ENCODE peak calls at places on chromosomes 1 and 21, in seven cellular contexts. One of them, this sample, is unnamed.

GRCh38 chr21:37532868-37533780 is 166.6 kb downstream of the DYRK1A start:
- DNase-seq in mammary epithelial cell: peak; percentile 96
- DNase-seq in GM12878: no peak
- DNase-seq in astrocyte: peak; percentile 70
- DNase-seq in fibroblast of lung: peak; percentile 29
- DNase-seq in PC-9: peak; percentile 82
- DNase-seq in neuronal stem cell: no peak
- DNase-seq in this sample: peak; percentile 52

GRCh38 chr1:156926175-156926574 is 5.7 kb downstream of the LRRC71 start:
- DNase-seq in PC-9: peak; percentile 86
- DNase-seq in GM12878: no peak
- DNase-seq in astrocyte: peak; percentile 70
- DNase-seq in fibroblast of lung: peak; percentile 46
- DNase-seq in neuronal stem cell: no peak
- DNase-seq in mammary epithelial cell: peak; percentile 85
- DNase-seq in this sample: peak; percentile 84

GRCh38 chr21:33674226-33674625 is 31.9 kb downstream of the ITSN1 start:
- DNase-seq in neuronal stem cell: no peak
- DNase-seq in fibroblast of lung: no peak
- DNase-seq in PC-9: no peak
- DNase-seq in mammary epithelial cell: no peak
- DNase-seq in GM12878: no peak
- DNase-seq in astrocyte: no peak
- DNase-seq in this sample: no peak

GRCh38 chr1:192967901-192968300 is 91.3 kb downstream of the UCHL5 start:
- DNase-seq in GM12878: no peak
- DNase-seq in PC-9: no peak
- DNase-seq in astrocyte: no peak
- DNase-seq in neuronal stem cell: no peak
- DNase-seq in fibroblast of lung: no peak
- DNase-seq in mammary epithelial cell: no peak
- DNase-seq in this sample: no peak

GRCh38 chr1:234393190-234393589 is 19.9 kb downstream of the COA6 start:
- DNase-seq in fibroblast of lung: no peak
- DNase-seq in PC-9: no peak
- DNase-seq in neuronal stem cell: no peak
- DNase-seq in GM12878: no peak
- DNase-seq in mammary epithelial cell: peak; percentile 34
- DNase-seq in astrocyte: no peak
- DNase-seq in this sample: no peak

GRCh38 chr1:4447778-4448360 is 206.5 kb upstream of the AJAP1 start:
- DNase-seq in fibroblast of lung: no peak
- DNase-seq in PC-9: no peak
- DNase-seq in GM12878: no peak
- DNase-seq in mammary epithelial cell: no peak
- DNase-seq in astrocyte: no peak
- DNase-seq in neuronal stem cell: peak; percentile 15
- DNase-seq in this sample: no peak

GRCh38 chr1:161020573-161021167 is at the start of gene F11R:
- DNase-seq in neuronal stem cell: peak; percentile 35
- DNase-seq in PC-9: peak; percentile 55
- DNase-seq in astrocyte: no peak
- DNase-seq in fibroblast of lung: no peak
- DNase-seq in mammary epithelial cell: peak; percentile 87
- DNase-seq in GM12878: no peak
- DNase-seq in this sample: peak; percentile 85

GRCh38 chr1:51945591-51945990 is 44.9 kb downstream of the RAB3B start:
- DNase-seq in fibroblast of lung: peak; percentile 68
- DNase-seq in neuronal stem cell: no peak
- DNase-seq in mammary epithelial cell: no peak
- DNase-seq in PC-9: no peak
- DNase-seq in astrocyte: peak; percentile 42
- DNase-seq in GM12878: no peak
- DNase-seq in this sample: peak; percentile 80

GRCh38 chr1:15885701-15886612 is 38.5 kb downstream of the SPEN start:
- DNase-seq in GM12878: peak; percentile 36
- DNase-seq in mammary epithelial cell: peak; percentile 86
- DNase-seq in astrocyte: peak; percentile 78
- DNase-seq in PC-9: peak; percentile 74
- DNase-seq in neuronal stem cell: peak; percentile 73
- DNase-seq in fibroblast of lung: peak; percentile 97
- DNase-seq in this sample: peak; percentile 91

GRCh38 chr1:98467584-98467983 is 193.9 kb upstream of the SNX7 start:
- DNase-seq in GM12878: no peak
- DNase-seq in PC-9: no peak
- DNase-seq in mammary epithelial cell: no peak
- DNase-seq in fibroblast of lung: peak; percentile 28
- DNase-seq in astrocyte: no peak
- DNase-seq in neuronal stem cell: no peak
- DNase-seq in this sample: peak; percentile 2

GRCh38 chr1:91546876-91547275 is 46.2 kb downstream of the CDC7 start:
- DNase-seq in mammary epithelial cell: no peak
- DNase-seq in fibroblast of lung: no peak
- DNase-seq in neuronal stem cell: no peak
- DNase-seq in astrocyte: no peak
- DNase-seq in PC-9: no peak
- DNase-seq in GM12878: no peak
- DNase-seq in this sample: peak; percentile 52

GRCh38 chr1:241586905-241587532 is 53.1 kb downstream of the CHML start:
- DNase-seq in mammary epithelial cell: no peak
- DNase-seq in GM12878: no peak
- DNase-seq in astrocyte: peak; percentile 16
- DNase-seq in neuronal stem cell: no peak
- DNase-seq in PC-9: no peak
- DNase-seq in fibroblast of lung: no peak
- DNase-seq in this sample: no peak

GRCh38 chr1:32989160-32989894 is 24.7 kb upstream of the RNF19B start:
- DNase-seq in astrocyte: peak; percentile 98
- DNase-seq in mammary epithelial cell: peak; percentile 99
- DNase-seq in fibroblast of lung: peak; percentile 98
- DNase-seq in PC-9: peak; percentile 87
- DNase-seq in GM12878: no peak
- DNase-seq in neuronal stem cell: no peak
- DNase-seq in this sample: peak; percentile 91

GRCh38 chr1:220521755-220522154 is 6.2 kb upstream of the MARK1 start:
- DNase-seq in astrocyte: no peak
- DNase-seq in mammary epithelial cell: peak; percentile 15
- DNase-seq in fibroblast of lung: no peak
- DNase-seq in PC-9: peak; percentile 86
- DNase-seq in GM12878: no peak
- DNase-seq in neuronal stem cell: no peak
- DNase-seq in this sample: no peak

GRCh38 chr1:231337043-231337471 is 595 bp downstream of the EXOC8 start:
- DNase-seq in neuronal stem cell: no peak
- DNase-seq in astrocyte: no peak
- DNase-seq in PC-9: no peak
- DNase-seq in fibroblast of lung: no peak
- DNase-seq in GM12878: no peak
- DNase-seq in mammary epithelial cell: peak; percentile 9
- DNase-seq in this sample: peak; percentile 74

GRCh38 chr1:184555665-184556641 is 169.1 kb downstream of the C1orf21 start:
- DNase-seq in PC-9: no peak
- DNase-seq in mammary epithelial cell: peak; percentile 77
- DNase-seq in astrocyte: no peak
- DNase-seq in fibroblast of lung: no peak
- DNase-seq in neuronal stem cell: no peak
- DNase-seq in GM12878: no peak
- DNase-seq in this sample: no peak

GRCh38 chr1:183804916-183805734 is at the start of gene RGL1:
- DNase-seq in GM12878: no peak
- DNase-seq in astrocyte: peak; percentile 70
- DNase-seq in PC-9: peak; percentile 91
- DNase-seq in fibroblast of lung: peak; percentile 76
- DNase-seq in mammary epithelial cell: peak; percentile 75
- DNase-seq in neuronal stem cell: peak; percentile 56
- DNase-seq in this sample: peak; percentile 80

GRCh38 chr1:22190251-22190650 is 47.4 kb upstream of the WNT4 start:
- DNase-seq in neuronal stem cell: no peak
- DNase-seq in fibroblast of lung: no peak
- DNase-seq in mammary epithelial cell: no peak
- DNase-seq in PC-9: no peak
- DNase-seq in GM12878: no peak
- DNase-seq in astrocyte: no peak
- DNase-seq in this sample: no peak

GRCh38 chr1:7511381-7511780 is 259.7 kb upstream of the VAMP3 start:
- DNase-seq in neuronal stem cell: no peak
- DNase-seq in PC-9: no peak
- DNase-seq in astrocyte: no peak
- DNase-seq in fibroblast of lung: no peak
- DNase-seq in GM12878: no peak
- DNase-seq in mammary epithelial cell: no peak
- DNase-seq in this sample: no peak

GRCh38 chr1:12629521-12629956 is 11.5 kb upstream of the DHRS3 start:
- DNase-seq in PC-9: no peak
- DNase-seq in mammary epithelial cell: no peak
- DNase-seq in astrocyte: no peak
- DNase-seq in GM12878: no peak
- DNase-seq in neuronal stem cell: no peak
- DNase-seq in fibroblast of lung: no peak
- DNase-seq in this sample: no peak

GRCh38 chr1:4658643-4659042 is 4.2 kb downstream of the AJAP1 start:
- DNase-seq in neuronal stem cell: no peak
- DNase-seq in astrocyte: no peak
- DNase-seq in GM12878: no peak
- DNase-seq in mammary epithelial cell: no peak
- DNase-seq in PC-9: no peak
- DNase-seq in fibroblast of lung: no peak
- DNase-seq in this sample: peak; percentile 46

GRCh38 chr1:156677616-156678596 is 699 bp upstream of the NES start:
- DNase-seq in fibroblast of lung: peak; percentile 92
- DNase-seq in neuronal stem cell: peak; percentile 86
- DNase-seq in PC-9: no peak
- DNase-seq in astrocyte: peak; percentile 71
- DNase-seq in GM12878: no peak
- DNase-seq in mammary epithelial cell: peak; percentile 67
- DNase-seq in this sample: peak; percentile 98

GRCh38 chr1:40743860-40744259 is 39.7 kb upstream of the KCNQ4 start:
- DNase-seq in astrocyte: no peak
- DNase-seq in PC-9: no peak
- DNase-seq in mammary epithelial cell: no peak
- DNase-seq in fibroblast of lung: no peak
- DNase-seq in neuronal stem cell: no peak
- DNase-seq in GM12878: no peak
- DNase-seq in this sample: no peak

GRCh38 chr1:106721779-106722178 is 334.7 kb upstream of the PRMT6 start:
- DNase-seq in neuronal stem cell: no peak
- DNase-seq in astrocyte: no peak
- DNase-seq in mammary epithelial cell: no peak
- DNase-seq in PC-9: no peak
- DNase-seq in GM12878: no peak
- DNase-seq in fibroblast of lung: peak; percentile 8
- DNase-seq in this sample: no peak
- H2AFZ ChIP-seq in neuronal stem cell: no peak overlapping the region
- H2AFZ ChIP-seq in astrocyte: no peak overlapping the region
- H2AFZ ChIP-seq in mammary epithelial cell: no peak overlapping the region
- H2AFZ ChIP-seq in PC-9: no peak overlapping the region
- H2AFZ ChIP-seq in GM12878: no peak overlapping the region
- H2AFZ ChIP-seq in fibroblast of lung: no peak overlapping the region
- H2AFZ ChIP-seq in this sample: peak overlapping the region; percentile 45

GRCh38 chr1:247077768-247078314 is 770 bp downstream of the ZNF670 start:
- DNase-seq in astrocyte: no peak
- DNase-seq in PC-9: no peak
- DNase-seq in GM12878: peak; percentile 8
- DNase-seq in neuronal stem cell: no peak
- DNase-seq in mammary epithelial cell: no peak
- DNase-seq in fibroblast of lung: peak; percentile 15
- DNase-seq in this sample: no peak

GRCh38 chr1:247078315-247079140 is at the start of gene ZNF670:
- DNase-seq in PC-9: peak; percentile 84
- DNase-seq in neuronal stem cell: peak; percentile 91
- DNase-seq in astrocyte: peak; percentile 88
- DNase-seq in fibroblast of lung: peak; percentile 98
- DNase-seq in mammary epithelial cell: peak; percentile 95
- DNase-seq in GM12878: peak; percentile 59
- DNase-seq in this sample: peak; percentile 97

GRCh38 chr1:247079141-247079874 is 697 bp upstream of the ZNF670 start:
- DNase-seq in PC-9: peak; percentile 35
- DNase-seq in neuronal stem cell: peak; percentile 4
- DNase-seq in mammary epithelial cell: no peak
- DNase-seq in astrocyte: no peak
- DNase-seq in fibroblast of lung: no peak
- DNase-seq in GM12878: no peak
- DNase-seq in this sample: no peak

GRCh38 chr1:247077234-247077633 is 1.4 kb downstream of the ZNF670 start:
- DNase-seq in neuronal stem cell: no peak
- DNase-seq in PC-9: no peak
- DNase-seq in fibroblast of lung: peak; percentile 2
- DNase-seq in astrocyte: no peak
- DNase-seq in GM12878: no peak
- DNase-seq in mammary epithelial cell: no peak
- DNase-seq in this sample: no peak
- H3K4me3 ChIP-seq in neuronal stem cell: no peak overlapping the region
- H3K4me3 ChIP-seq in PC-9: peak overlapping the region; percentile 95
- H3K4me3 ChIP-seq in fibroblast of lung: peak overlapping the region; percentile 99
- H3K4me3 ChIP-seq in astrocyte: peak overlapping the region; percentile 83
- H3K4me3 ChIP-seq in GM12878: peak overlapping the region; percentile 76
- H3K4me3 ChIP-seq in mammary epithelial cell: peak overlapping the region; percentile 85
- H3K4me3 ChIP-seq in this sample: peak overlapping the region; percentile 89

GRCh38 chr1:35430762-35431161 is 126.4 kb downstream of the KIAA0319L start:
- DNase-seq in astrocyte: no peak
- DNase-seq in GM12878: no peak
- DNase-seq in fibroblast of lung: no peak
- DNase-seq in neuronal stem cell: no peak
- DNase-seq in PC-9: no peak
- DNase-seq in mammary epithelial cell: no peak
- DNase-seq in this sample: no peak

GRCh38 chr1:35432231-35432630 is 125.0 kb downstream of the KIAA0319L start:
- DNase-seq in PC-9: no peak
- DNase-seq in GM12878: no peak
- DNase-seq in neuronal stem cell: no peak
- DNase-seq in mammary epithelial cell: no peak
- DNase-seq in fibroblast of lung: no peak
- DNase-seq in astrocyte: no peak
- DNase-seq in this sample: no peak

GRCh38 chr1:35428360-35428759 is 128.8 kb downstream of the KIAA0319L start:
- DNase-seq in mammary epithelial cell: no peak
- DNase-seq in neuronal stem cell: no peak
- DNase-seq in GM12878: no peak
- DNase-seq in fibroblast of lung: no peak
- DNase-seq in astrocyte: no peak
- DNase-seq in PC-9: no peak
- DNase-seq in this sample: no peak

GRCh38 chr1:35433714-35434113 is 123.5 kb downstream of the KIAA0319L start:
- DNase-seq in astrocyte: no peak
- DNase-seq in neuronal stem cell: no peak
- DNase-seq in fibroblast of lung: no peak
- DNase-seq in mammary epithelial cell: no peak
- DNase-seq in PC-9: no peak
- DNase-seq in GM12878: no peak
- DNase-seq in this sample: no peak

GRCh38 chr1:35431173-35431599 is 126.0 kb downstream of the KIAA0319L start:
- DNase-seq in astrocyte: peak; percentile 39
- DNase-seq in PC-9: no peak
- DNase-seq in mammary epithelial cell: no peak
- DNase-seq in fibroblast of lung: no peak
- DNase-seq in GM12878: no peak
- DNase-seq in neuronal stem cell: no peak
- DNase-seq in this sample: no peak
- H2AFZ ChIP-seq in astrocyte: no peak overlapping the region
- H2AFZ ChIP-seq in PC-9: no peak overlapping the region
- H2AFZ ChIP-seq in mammary epithelial cell: no peak overlapping the region
- H2AFZ ChIP-seq in fibroblast of lung: no peak overlapping the region
- H2AFZ ChIP-seq in GM12878: no peak overlapping the region
- H2AFZ ChIP-seq in neuronal stem cell: no peak overlapping the region
- H2AFZ ChIP-seq in this sample: no peak overlapping the region

GRCh38 chr1:39631361-39632331 is 7.8 kb downstream of the HEYL start:
- DNase-seq in neuronal stem cell: no peak
- DNase-seq in PC-9: no peak
- DNase-seq in astrocyte: no peak
- DNase-seq in GM12878: no peak
- DNase-seq in mammary epithelial cell: no peak
- DNase-seq in fibroblast of lung: no peak
- DNase-seq in this sample: peak; percentile 83
- H3K4me3 ChIP-seq in neuronal stem cell: no peak overlapping the region
- H3K4me3 ChIP-seq in PC-9: no peak overlapping the region
- H3K4me3 ChIP-seq in astrocyte: no peak overlapping the region
- H3K4me3 ChIP-seq in GM12878: no peak overlapping the region
- H3K4me3 ChIP-seq in mammary epithelial cell: no peak overlapping the region
- H3K4me3 ChIP-seq in fibroblast of lung: no peak overlapping the region
- H3K4me3 ChIP-seq in this sample: no peak overlapping the region